ENCODE peak calls at places on chromosome X, in seven cellular contexts. One of them, this sample, is unnamed.

GRCh38 chrX:69149466-69150293 is 15.6 kb downstream of the PJA1 start:
- DNase-seq in cardiac septum: peak; percentile 43
- DNase-seq in M059J: no peak
- DNase-seq in activated CD8-positive, alpha-beta memory T cell treated with anti-CD3 and anti-CD28 coated beads for 48 hours: no peak
- DNase-seq in HFF-Myc: no peak
- DNase-seq in progenitor cell of endocrine pancreas: no peak
- DNase-seq in AG10803: no peak
- DNase-seq in this sample: no peak

GRCh38 chrX:23908219-23909003 is 605 bp downstream of the CXorf58 start:
- DNase-seq in cardiac septum: no peak
- DNase-seq in M059J: no peak
- DNase-seq in activated CD8-positive, alpha-beta memory T cell treated with anti-CD3 and anti-CD28 coated beads for 48 hours: no peak
- DNase-seq in HFF-Myc: no peak
- DNase-seq in progenitor cell of endocrine pancreas: no peak
- DNase-seq in AG10803: no peak
- DNase-seq in this sample: no peak

GRCh38 chrX:1531106-1531890 is 5.7 kb downstream of the P2RY8 start:
- DNase-seq in cardiac septum: no peak
- DNase-seq in M059J: no peak
- DNase-seq in activated CD8-positive, alpha-beta memory T cell treated with anti-CD3 and anti-CD28 coated beads for 48 hours: no peak
- DNase-seq in HFF-Myc: no peak
- DNase-seq in progenitor cell of endocrine pancreas: no peak
- DNase-seq in AG10803: no peak
- DNase-seq in this sample: no peak

GRCh38 chrX:110706446-110706845 is 89.2 kb downstream of the CHRDL1 start:
- DNase-seq in cardiac septum: no peak
- DNase-seq in M059J: peak; percentile 80
- DNase-seq in activated CD8-positive, alpha-beta memory T cell treated with anti-CD3 and anti-CD28 coated beads for 48 hours: no peak
- DNase-seq in HFF-Myc: no peak
- DNase-seq in progenitor cell of endocrine pancreas: no peak
- DNase-seq in AG10803: no peak
- DNase-seq in this sample: no peak

GRCh38 chrX:123873956-123874355 is 14.1 kb downstream of the XIAP start:
- DNase-seq in cardiac septum: no peak
- DNase-seq in M059J: no peak
- DNase-seq in activated CD8-positive, alpha-beta memory T cell treated with anti-CD3 and anti-CD28 coated beads for 48 hours: no peak
- DNase-seq in HFF-Myc: no peak
- DNase-seq in progenitor cell of endocrine pancreas: no peak
- DNase-seq in AG10803: no peak
- DNase-seq in this sample: no peak

GRCh38 chrX:107968623-107969022 is 13.5 kb downstream of the TEX13B start:
- DNase-seq in cardiac septum: no peak
- DNase-seq in M059J: no peak
- DNase-seq in activated CD8-positive, alpha-beta memory T cell treated with anti-CD3 and anti-CD28 coated beads for 48 hours: no peak
- DNase-seq in HFF-Myc: no peak
- DNase-seq in progenitor cell of endocrine pancreas: no peak
- DNase-seq in AG10803: no peak
- DNase-seq in this sample: no peak

GRCh38 chrX:54494970-54495813 is 842 bp downstream of the FGD1 start:
- DNase-seq in cardiac septum: no peak
- DNase-seq in M059J: peak; percentile 47
- DNase-seq in activated CD8-positive, alpha-beta memory T cell treated with anti-CD3 and anti-CD28 coated beads for 48 hours: no peak
- DNase-seq in HFF-Myc: no peak
- DNase-seq in progenitor cell of endocrine pancreas: peak; percentile 24
- DNase-seq in AG10803: peak; percentile 28
- DNase-seq in this sample: peak; percentile 32

GRCh38 chrX:132025085-132025484 is 2.0 kb downstream of the STK26 start:
- DNase-seq in cardiac septum: no peak
- DNase-seq in M059J: no peak
- DNase-seq in activated CD8-positive, alpha-beta memory T cell treated with anti-CD3 and anti-CD28 coated beads for 48 hours: no peak
- DNase-seq in HFF-Myc: no peak
- DNase-seq in progenitor cell of endocrine pancreas: no peak
- DNase-seq in AG10803: no peak
- DNase-seq in this sample: no peak

GRCh38 chrX:13761606-13762005 is 27.1 kb downstream of the OFD1 start:
- DNase-seq in cardiac septum: no peak
- DNase-seq in M059J: no peak
- DNase-seq in activated CD8-positive, alpha-beta memory T cell treated with anti-CD3 and anti-CD28 coated beads for 48 hours: no peak
- DNase-seq in HFF-Myc: no peak
- DNase-seq in progenitor cell of endocrine pancreas: no peak
- DNase-seq in AG10803: no peak
- DNase-seq in this sample: no peak

GRCh38 chrX:81874807-81875206 is 672.9 kb downstream of the SH3BGRL start:
- DNase-seq in cardiac septum: no peak
- DNase-seq in M059J: no peak
- DNase-seq in activated CD8-positive, alpha-beta memory T cell treated with anti-CD3 and anti-CD28 coated beads for 48 hours: no peak
- DNase-seq in HFF-Myc: no peak
- DNase-seq in progenitor cell of endocrine pancreas: no peak
- DNase-seq in AG10803: no peak
- DNase-seq in this sample: no peak

GRCh38 chrX:10989386-10989785 is 121.7 kb upstream of the HCCS start:
- DNase-seq in cardiac septum: no peak
- DNase-seq in M059J: peak; percentile 26
- DNase-seq in activated CD8-positive, alpha-beta memory T cell treated with anti-CD3 and anti-CD28 coated beads for 48 hours: no peak
- DNase-seq in HFF-Myc: no peak
- DNase-seq in progenitor cell of endocrine pancreas: no peak
- DNase-seq in AG10803: no peak
- DNase-seq in this sample: no peak

GRCh38 chrX:53930513-53931380 is 113.5 kb downstream of the PHF8 start:
- DNase-seq in cardiac septum: no peak
- DNase-seq in M059J: peak; percentile 47
- DNase-seq in activated CD8-positive, alpha-beta memory T cell treated with anti-CD3 and anti-CD28 coated beads for 48 hours: no peak
- DNase-seq in HFF-Myc: no peak
- DNase-seq in progenitor cell of endocrine pancreas: no peak
- DNase-seq in AG10803: peak; percentile 42
- DNase-seq in this sample: no peak

GRCh38 chrX:53926030-53926429 is 118.2 kb downstream of the PHF8 start:
- DNase-seq in cardiac septum: no peak
- DNase-seq in M059J: no peak
- DNase-seq in activated CD8-positive, alpha-beta memory T cell treated with anti-CD3 and anti-CD28 coated beads for 48 hours: no peak
- DNase-seq in HFF-Myc: no peak
- DNase-seq in progenitor cell of endocrine pancreas: no peak
- DNase-seq in AG10803: no peak
- DNase-seq in this sample: no peak